ENCODE peak calls at places on chromosomes 1 and 21, in seven cellular contexts. E is astrocyte of the cerebellum; Z is choroid plexus epithelial cell; J is effector CD4-positive, alpha-beta T cell; C is NCI-H510A treated with DMSO at 0.1 percent for 48 hours; O is OCI-LY7; A is CD14-positive monocyte. Y is an unnamed sample.

GRCh38 chr1:116122955-116123757 is 12.0 kb downstream of the MAB21L3 start:
- DNase-seq in E (peak), Z (peak), J (no peak), C (no peak), O (no peak), A (no peak), Y (no peak)

GRCh38 chr21:32410291-32410690 is 2.2 kb upstream of the EVA1C start:
- DNase-seq in E (no peak), Z (no peak), J (no peak), C (no peak), O (no peak), A (no peak), Y (no peak)

GRCh38 chr1:66291047-66291864 is 242.7 kb upstream of the SGIP1 start:
- DNase-seq in E (no peak), Z (peak), J (no peak), C (no peak), O (no peak), A (no peak), Y (no peak)

GRCh38 chr1:87449348-87449963 is 120.8 kb downstream of the LMO4 start:
- DNase-seq in E (no peak), Z (peak), J (no peak), C (peak), O (peak), A (no peak), Y (peak)

GRCh38 chr1:178379807-178380206 is 117.0 kb downstream of the CLEC20A start:
- DNase-seq in E (no peak), Z (no peak), J (no peak), C (no peak), O (no peak), A (no peak), Y (peak)

GRCh38 chr1:212470059-212470458 is 37.3 kb downstream of the NENF start:
- DNase-seq in E (peak), Z (peak), J (no peak), C (no peak), O (no peak), A (no peak), Y (no peak)

GRCh38 chr1:42456754-42457089 is 379 bp downstream of the PPCS start:
- DNase-seq in E (no peak), Z (peak), J (peak), C (peak), O (peak), A (peak), Y (peak)

GRCh38 chr1:20166047-20166446 is 19.8 kb upstream of the UBXN10 start:
- DNase-seq in E (no peak), Z (no peak), J (no peak), C (no peak), O (no peak), A (no peak), Y (no peak)

GRCh38 chr1:232463226-232463625 is 166.7 kb downstream of the SIPA1L2 start:
- DNase-seq in E (no peak), Z (peak), J (no peak), C (no peak), O (no peak), A (no peak), Y (no peak)

GRCh38 chr1:153742411-153743142 is 14.7 kb downstream of the INTS3 start:
- DNase-seq in E (no peak), Z (peak), J (no peak), C (no peak), O (no peak), A (no peak), Y (peak)

GRCh38 chr1:119366424-119366823 is 2.2 kb upstream of the HAO2 start:
- DNase-seq in E (no peak), Z (no peak), J (no peak), C (no peak), O (no peak), A (no peak), Y (no peak)

GRCh38 chr21:42536601-42537000 is 22.9 kb downstream of the SLC37A1 start:
- DNase-seq in E (no peak), Z (no peak), J (no peak), C (no peak), O (no peak), A (no peak), Y (no peak)

GRCh38 chr1:1072299-1072848 is 1.7 kb downstream of the RNF223 start:
- DNase-seq in E (no peak), Z (no peak), J (no peak), C (no peak), O (no peak), A (no peak), Y (no peak)

GRCh38 chr1:150410582-150411101 is 46.7 kb downstream of the RPRD2 start:
- DNase-seq in E (no peak), Z (peak), J (no peak), C (no peak), O (no peak), A (no peak), Y (no peak)

GRCh38 chr1:52057245-52057644 is 1.1 kb downstream of the BTF3L4 start:
- DNase-seq in E (no peak), Z (peak), J (no peak), C (no peak), O (no peak), A (no peak), Y (no peak)

Y was measured in Karpas-422.